ENCODE peak calls at places on chromosomes 4 and X, in nine cellular contexts. U, X, I, B, W, Z, S, A and R are unnamed samples.

GRCh38 chr4:168540086-168540864 is 43.4 kb downstream of the PALLD start:
- DNase-seq in S (no peak), B (no peak), U (no peak), W (no peak), A (no peak), Z (no peak), I (peak), X (peak), R (no peak)

GRCh38 chrX:48896611-48897011 is 957 bp downstream of the TIMM17B start:
- DNase-seq in U (no peak), Z (no peak), B (no peak), X (no peak), W (peak), I (no peak), S (no peak), A (no peak), R (no peak)

GRCh38 chr4:139656614-139657486 is 8.8 kb upstream of the MGST2 start:
- DNase-seq in B (peak), S (peak), W (no peak), A (peak), X (peak), Z (no peak), I (peak), U (no peak), R (no peak)

GRCh38 chrX:104987063-104987462 is 233.4 kb downstream of the TEX13A start:
- DNase-seq in W (no peak), Z (no peak), U (no peak), X (no peak), S (no peak), I (no peak), A (no peak), B (no peak), R (no peak)

GRCh38 chr4:7206856-7207567 is 14.7 kb downstream of the SORCS2 start:
- DNase-seq in B (no peak), I (peak), A (no peak), U (no peak), S (no peak), Z (peak), X (peak), W (peak), R (peak)

GRCh38 chr4:113116414-113117345 is 67.2 kb downstream of the ANK2 start:
- DNase-seq in B (peak), W (no peak), U (no peak), Z (no peak), S (no peak), A (no peak), I (no peak), X (no peak), R (no peak)

GRCh38 chrX:56029691-56030090 is 202.5 kb upstream of the KLF8 start:
- DNase-seq in A (no peak), Z (no peak), S (no peak), W (no peak), U (no peak), X (no peak), B (no peak), I (no peak), R (no peak)

GRCh38 chr4:13445841-13446790 is 38.0 kb downstream of the RAB28 start:
- DNase-seq in W (no peak), S (no peak), X (no peak), Z (no peak), U (no peak), A (no peak), I (no peak), B (no peak), R (no peak)

GRCh38 chr4:26701786-26702227 is 117.9 kb downstream of the TBC1D19 start:
- DNase-seq in B (no peak), U (no peak), A (no peak), X (peak), S (no peak), Z (no peak), W (no peak), I (peak), R (no peak)

GRCh38 chr4:147163311-147163710 is 217.6 kb upstream of the TTC29 start:
- DNase-seq in S (no peak), Z (no peak), U (no peak), W (no peak), I (no peak), X (no peak), A (no peak), B (no peak), R (no peak)

GRCh38 chr4:100968046-100968445 is 379.3 kb downstream of the PPP3CA start:
- DNase-seq in A (no peak), S (no peak), W (no peak), I (no peak), Z (no peak), U (no peak), X (no peak), B (no peak), R (no peak)

GRCh38 chr4:174317531-174317930 is 33.8 kb downstream of the CEP44 start:
- DNase-seq in Z (no peak), W (no peak), X (no peak), A (no peak), B (no peak), U (no peak), S (no peak), I (no peak), R (no peak)

GRCh38 chr4:173420821-173421220 is 21.9 kb upstream of the SCRG1 start:
- DNase-seq in I (peak), U (no peak), B (no peak), W (no peak), S (no peak), A (no peak), X (no peak), Z (no peak), R (no peak)

GRCh38 chr4:37733230-37733904 is 47.2 kb upstream of the RELL1 start:
- DNase-seq in S (no peak), B (no peak), X (no peak), W (no peak), A (no peak), U (no peak), I (no peak), Z (no peak), R (no peak)

GRCh38 chr4:97605927-97606326 is 537.3 kb downstream of the STPG2 start:
- DNase-seq in Z (no peak), X (no peak), I (no peak), B (no peak), A (no peak), U (no peak), S (no peak), W (no peak), R (no peak)

GRCh38 chr4:35963969-35964515 is 280.3 kb downstream of the ARAP2 start:
- DNase-seq in W (no peak), B (no peak), X (no peak), I (peak), Z (no peak), A (no peak), U (no peak), S (no peak), R (no peak)

GRCh38 chr4:62531250-62531649 is 1331.1 kb downstream of the ADGRL3 start:
- DNase-seq in S (no peak), B (no peak), A (no peak), U (no peak), W (no peak), I (no peak), X (no peak), Z (no peak), R (no peak)

GRCh38 chrX:24774650-24775049 is 80.9 kb downstream of the POLA1 start:
- DNase-seq in W (no peak), B (no peak), S (no peak), X (no peak), Z (no peak), A (no peak), U (no peak), I (peak), R (no peak)

GRCh38 chr4:141995051-141995450 is 358.7 kb downstream of the IL15 start:
- DNase-seq in A (no peak), Z (no peak), I (peak), B (no peak), W (no peak), S (no peak), U (no peak), X (no peak), R (no peak)

GRCh38 chr4:2745516-2745915 is 10.6 kb downstream of the TNIP2 start:
- DNase-seq in S (no peak), A (no peak), I (no peak), Z (no peak), W (no peak), B (no peak), U (no peak), X (no peak), R (no peak)

GRCh38 chr4:130172156-130172555 is 1076.2 kb downstream of the C4orf33 start:
- DNase-seq in I (no peak), S (no peak), B (no peak), X (peak), W (no peak), Z (no peak), A (no peak), U (no peak), R (no peak)